ENCODE peak calls at places on chromosome 21, in five cellular contexts. H is H7; C is activated naive CD4-positive, alpha-beta T cell treated with Interleukin-2 at 50 U/mL for 16 hours; B is neural crest cell; T is HT1080. R is an unnamed sample.

GRCh38 chr21:37207441-37208009 is 59.6 kb downstream of the VPS26C start:
- DNase-seq in B (no peak), C (no peak), H (no peak), T (peak; percentile 21), R (no peak)

GRCh38 chr21:29819675-29820337 is 120.0 kb downstream of the GRIK1 start:
- DNase-seq in C (no peak), B (no peak), H (no peak), T (no peak), R (no peak)

GRCh38 chr21:33478858-33479678 is 706 bp downstream of the TMEM50B start:
- DNase-seq in T (no peak), H (peak; percentile 79), C (peak; percentile 49), B (peak; percentile 8), R (peak; percentile 36)

GRCh38 chr21:21200939-21201610 is 202.9 kb downstream of the NCAM2 start:
- DNase-seq in B (no peak), H (no peak), C (no peak), T (peak; percentile 6), R (no peak)

GRCh38 chr21:35134299-35134698 is 85.2 kb upstream of the RUNX1 start:
- DNase-seq in C (no peak), T (no peak), B (no peak), H (no peak), R (no peak)

GRCh38 chr21:35239811-35240219 is 190.7 kb upstream of the RUNX1 start:
- DNase-seq in B (peak; percentile 24), H (no peak), C (no peak), T (no peak), R (no peak)

GRCh38 chr21:34791776-34792503 is 123.1 kb downstream of the CLIC6 start:
- DNase-seq in T (no peak), B (no peak), C (no peak), H (peak; percentile 54), R (no peak)

GRCh38 chr21:25557170-25557569 is 50.1 kb downstream of the MRPL39 start:
- DNase-seq in T (peak; percentile 58), B (no peak), H (no peak), C (no peak), R (no peak)

GRCh38 chr21:27379381-27379780 is 412.5 kb upstream of the ADAMTS5 start:
- DNase-seq in H (no peak), C (no peak), T (no peak), B (no peak), R (no peak)